ENCODE peak calls at places on chromosome 18, in ten cellular contexts. One of them, this sample, is unnamed.

GRCh38 chr18:58132595-58133191 is 88.7 kb downstream of the NEDD4L start:
- DNase-seq in IMR-90: peak; percentile 20
- DNase-seq in aorta: no peak
- DNase-seq in DMS 273 treated with DMSO at 0.1 percent for 48 hours: no peak
- DNase-seq in left ventricle myocardium superior: no peak
- DNase-seq in stimulated activated CD4-positive, alpha-beta T cell treated with anti-CD3 and anti-CD28 coated beads, Interleukin-2, amount 100 ng/mL, for 24 hours: no peak
- DNase-seq in substantia nigra: no peak
- DNase-seq in left lobe of liver: no peak
- DNase-seq in activated CD4-positive, alpha-beta T cell treated with anti-CD3 and anti-CD28 coated beads for 1 hour: no peak
- DNase-seq in sigmoid colon: no peak
- DNase-seq in this sample: no peak

GRCh38 chr18:74281011-74281638 is 10.6 kb downstream of the CYB5A start:
- DNase-seq in IMR-90: no peak
- DNase-seq in aorta: no peak
- DNase-seq in DMS 273 treated with DMSO at 0.1 percent for 48 hours: no peak
- DNase-seq in left ventricle myocardium superior: no peak
- DNase-seq in stimulated activated CD4-positive, alpha-beta T cell treated with anti-CD3 and anti-CD28 coated beads, Interleukin-2, amount 100 ng/mL, for 24 hours: no peak
- DNase-seq in substantia nigra: no peak
- DNase-seq in left lobe of liver: no peak
- DNase-seq in activated CD4-positive, alpha-beta T cell treated with anti-CD3 and anti-CD28 coated beads for 1 hour: no peak
- DNase-seq in sigmoid colon: no peak
- DNase-seq in this sample: no peak

GRCh38 chr18:57976230-57976773 is 67.7 kb upstream of the NEDD4L start:
- DNase-seq in IMR-90: no peak
- DNase-seq in aorta: no peak
- DNase-seq in DMS 273 treated with DMSO at 0.1 percent for 48 hours: no peak
- DNase-seq in left ventricle myocardium superior: no peak
- DNase-seq in stimulated activated CD4-positive, alpha-beta T cell treated with anti-CD3 and anti-CD28 coated beads, Interleukin-2, amount 100 ng/mL, for 24 hours: no peak
- DNase-seq in substantia nigra: no peak
- DNase-seq in left lobe of liver: no peak
- DNase-seq in activated CD4-positive, alpha-beta T cell treated with anti-CD3 and anti-CD28 coated beads for 1 hour: no peak
- DNase-seq in sigmoid colon: no peak
- DNase-seq in this sample: no peak

GRCh38 chr18:2627821-2628276 is 27.7 kb upstream of the SMCHD1 start:
- DNase-seq in IMR-90: peak; percentile 41
- DNase-seq in aorta: no peak
- DNase-seq in DMS 273 treated with DMSO at 0.1 percent for 48 hours: no peak
- DNase-seq in left ventricle myocardium superior: no peak
- DNase-seq in stimulated activated CD4-positive, alpha-beta T cell treated with anti-CD3 and anti-CD28 coated beads, Interleukin-2, amount 100 ng/mL, for 24 hours: peak; percentile 31
- DNase-seq in substantia nigra: no peak
- DNase-seq in left lobe of liver: no peak
- DNase-seq in activated CD4-positive, alpha-beta T cell treated with anti-CD3 and anti-CD28 coated beads for 1 hour: no peak
- DNase-seq in sigmoid colon: no peak
- DNase-seq in this sample: no peak

GRCh38 chr18:12882416-12882815 is 1.6 kb downstream of the PTPN2 start:
- DNase-seq in IMR-90: peak; percentile 57
- DNase-seq in aorta: no peak
- DNase-seq in DMS 273 treated with DMSO at 0.1 percent for 48 hours: no peak
- DNase-seq in left ventricle myocardium superior: no peak
- DNase-seq in stimulated activated CD4-positive, alpha-beta T cell treated with anti-CD3 and anti-CD28 coated beads, Interleukin-2, amount 100 ng/mL, for 24 hours: no peak
- DNase-seq in substantia nigra: no peak
- DNase-seq in left lobe of liver: no peak
- DNase-seq in activated CD4-positive, alpha-beta T cell treated with anti-CD3 and anti-CD28 coated beads for 1 hour: no peak
- DNase-seq in sigmoid colon: no peak
- DNase-seq in this sample: no peak

GRCh38 chr18:22961156-22961555 is 28.0 kb downstream of the RBBP8 start:
- DNase-seq in IMR-90: no peak
- DNase-seq in aorta: no peak
- DNase-seq in DMS 273 treated with DMSO at 0.1 percent for 48 hours: no peak
- DNase-seq in left ventricle myocardium superior: no peak
- DNase-seq in stimulated activated CD4-positive, alpha-beta T cell treated with anti-CD3 and anti-CD28 coated beads, Interleukin-2, amount 100 ng/mL, for 24 hours: no peak
- DNase-seq in substantia nigra: no peak
- DNase-seq in left lobe of liver: no peak
- DNase-seq in activated CD4-positive, alpha-beta T cell treated with anti-CD3 and anti-CD28 coated beads for 1 hour: no peak
- DNase-seq in sigmoid colon: no peak
- DNase-seq in this sample: no peak

GRCh38 chr18:28594034-28594433 is 417.1 kb upstream of the CDH2 start:
- DNase-seq in IMR-90: peak; percentile 41
- DNase-seq in aorta: no peak
- DNase-seq in DMS 273 treated with DMSO at 0.1 percent for 48 hours: no peak
- DNase-seq in left ventricle myocardium superior: no peak
- DNase-seq in stimulated activated CD4-positive, alpha-beta T cell treated with anti-CD3 and anti-CD28 coated beads, Interleukin-2, amount 100 ng/mL, for 24 hours: no peak
- DNase-seq in substantia nigra: no peak
- DNase-seq in left lobe of liver: no peak
- DNase-seq in activated CD4-positive, alpha-beta T cell treated with anti-CD3 and anti-CD28 coated beads for 1 hour: no peak
- DNase-seq in sigmoid colon: no peak
- DNase-seq in this sample: no peak

GRCh38 chr18:2974731-2975130 is 38.2 kb downstream of the LPIN2 start:
- DNase-seq in IMR-90: no peak
- DNase-seq in aorta: no peak
- DNase-seq in DMS 273 treated with DMSO at 0.1 percent for 48 hours: no peak
- DNase-seq in left ventricle myocardium superior: no peak
- DNase-seq in stimulated activated CD4-positive, alpha-beta T cell treated with anti-CD3 and anti-CD28 coated beads, Interleukin-2, amount 100 ng/mL, for 24 hours: no peak
- DNase-seq in substantia nigra: no peak
- DNase-seq in left lobe of liver: no peak
- DNase-seq in activated CD4-positive, alpha-beta T cell treated with anti-CD3 and anti-CD28 coated beads for 1 hour: no peak
- DNase-seq in sigmoid colon: no peak
- DNase-seq in this sample: no peak

GRCh38 chr18:44096016-44096415 is 584.7 kb upstream of the SETBP1 start:
- DNase-seq in IMR-90: no peak
- DNase-seq in aorta: no peak
- DNase-seq in DMS 273 treated with DMSO at 0.1 percent for 48 hours: no peak
- DNase-seq in left ventricle myocardium superior: no peak
- DNase-seq in stimulated activated CD4-positive, alpha-beta T cell treated with anti-CD3 and anti-CD28 coated beads, Interleukin-2, amount 100 ng/mL, for 24 hours: no peak
- DNase-seq in substantia nigra: no peak
- DNase-seq in left lobe of liver: no peak
- DNase-seq in activated CD4-positive, alpha-beta T cell treated with anti-CD3 and anti-CD28 coated beads for 1 hour: no peak
- DNase-seq in sigmoid colon: no peak
- DNase-seq in this sample: no peak

GRCh38 chr18:63897072-63897471 is 9.6 kb downstream of the SERPINB2 start:
- DNase-seq in IMR-90: no peak
- DNase-seq in aorta: no peak
- DNase-seq in DMS 273 treated with DMSO at 0.1 percent for 48 hours: no peak
- DNase-seq in left ventricle myocardium superior: no peak
- DNase-seq in stimulated activated CD4-positive, alpha-beta T cell treated with anti-CD3 and anti-CD28 coated beads, Interleukin-2, amount 100 ng/mL, for 24 hours: no peak
- DNase-seq in substantia nigra: no peak
- DNase-seq in left lobe of liver: no peak
- DNase-seq in activated CD4-positive, alpha-beta T cell treated with anti-CD3 and anti-CD28 coated beads for 1 hour: no peak
- DNase-seq in sigmoid colon: no peak
- DNase-seq in this sample: no peak

GRCh38 chr18:46625069-46625468 is 32.0 kb downstream of the LOXHD1 start:
- DNase-seq in IMR-90: no peak
- DNase-seq in aorta: no peak
- DNase-seq in DMS 273 treated with DMSO at 0.1 percent for 48 hours: no peak
- DNase-seq in left ventricle myocardium superior: no peak
- DNase-seq in stimulated activated CD4-positive, alpha-beta T cell treated with anti-CD3 and anti-CD28 coated beads, Interleukin-2, amount 100 ng/mL, for 24 hours: no peak
- DNase-seq in substantia nigra: no peak
- DNase-seq in left lobe of liver: no peak
- DNase-seq in activated CD4-positive, alpha-beta T cell treated with anti-CD3 and anti-CD28 coated beads for 1 hour: no peak
- DNase-seq in sigmoid colon: no peak
- DNase-seq in this sample: peak; percentile 43

GRCh38 chr18:63188063-63188462 is 131.5 kb downstream of the BCL2 start:
- DNase-seq in IMR-90: no peak
- DNase-seq in aorta: no peak
- DNase-seq in DMS 273 treated with DMSO at 0.1 percent for 48 hours: no peak
- DNase-seq in left ventricle myocardium superior: no peak
- DNase-seq in stimulated activated CD4-positive, alpha-beta T cell treated with anti-CD3 and anti-CD28 coated beads, Interleukin-2, amount 100 ng/mL, for 24 hours: no peak
- DNase-seq in substantia nigra: no peak
- DNase-seq in left lobe of liver: no peak
- DNase-seq in activated CD4-positive, alpha-beta T cell treated with anti-CD3 and anti-CD28 coated beads for 1 hour: no peak
- DNase-seq in sigmoid colon: no peak
- DNase-seq in this sample: no peak